ENCODE peak calls at places on chromosomes 5 and 9, in six cellular contexts. One of them, this sample, is unnamed.

GRCh38 chr9:112360047-112360804 is 19.7 kb upstream of the HSDL2 start:
- DNase-seq in H1: no peak
- DNase-seq in H9: no peak
- DNase-seq in mesenchymal stem cell: no peak
- DNase-seq in neuronal stem cell: no peak
- DNase-seq in IMR-90: peak; percentile 58
- DNase-seq in this sample: no peak

GRCh38 chr5:77569409-77569808 is 69.1 kb downstream of the OTP start:
- DNase-seq in mesenchymal stem cell: no peak
- DNase-seq in neuronal stem cell: no peak
- DNase-seq in H1: no peak
- DNase-seq in IMR-90: no peak
- DNase-seq in H9: no peak
- DNase-seq in this sample: no peak

GRCh38 chr9:68822596-68823165 is 117.6 kb downstream of the PIP5K1B start:
- DNase-seq in neuronal stem cell: no peak
- DNase-seq in mesenchymal stem cell: no peak
- DNase-seq in H1: no peak
- DNase-seq in IMR-90: no peak
- DNase-seq in H9: no peak
- DNase-seq in this sample: no peak

GRCh38 chr5:115069087-115069968 is 100.4 kb downstream of the TRIM36 start:
- DNase-seq in H1: no peak
- DNase-seq in H9: peak; percentile 64
- DNase-seq in neuronal stem cell: peak; percentile 59
- DNase-seq in IMR-90: peak; percentile 58
- DNase-seq in mesenchymal stem cell: peak; percentile 64
- DNase-seq in this sample: peak; percentile 81

GRCh38 chr5:145937432-145938250 is 1.3 kb downstream of the SH3RF2 start:
- DNase-seq in mesenchymal stem cell: peak; percentile 34
- DNase-seq in IMR-90: peak; percentile 51
- DNase-seq in H9: peak; percentile 56
- DNase-seq in H1: peak; percentile 13
- DNase-seq in neuronal stem cell: no peak
- DNase-seq in this sample: peak; percentile 47

GRCh38 chr5:78597068-78597857 is 51.3 kb downstream of the LHFPL2 start:
- DNase-seq in IMR-90: peak; percentile 97
- DNase-seq in mesenchymal stem cell: peak; percentile 86
- DNase-seq in H9: no peak
- DNase-seq in H1: no peak
- DNase-seq in neuronal stem cell: no peak
- DNase-seq in this sample: peak; percentile 30

GRCh38 chr5:10988637-10989036 is 227.6 kb upstream of the DAP start:
- DNase-seq in IMR-90: no peak
- DNase-seq in H9: no peak
- DNase-seq in mesenchymal stem cell: no peak
- DNase-seq in H1: no peak
- DNase-seq in neuronal stem cell: no peak
- DNase-seq in this sample: no peak

GRCh38 chr5:10090074-10090473 is 159.6 kb downstream of the ATPSCKMT start:
- DNase-seq in neuronal stem cell: no peak
- DNase-seq in H9: no peak
- DNase-seq in IMR-90: no peak
- DNase-seq in mesenchymal stem cell: no peak
- DNase-seq in H1: no peak
- DNase-seq in this sample: no peak

GRCh38 chr9:8852301-8852864 is 1052.8 kb upstream of the DMAC1 start:
- DNase-seq in neuronal stem cell: no peak
- DNase-seq in H9: no peak
- DNase-seq in mesenchymal stem cell: no peak
- DNase-seq in H1: no peak
- DNase-seq in IMR-90: no peak
- DNase-seq in this sample: no peak

GRCh38 chr5:115430374-115430773 is 114.2 kb downstream of the FEM1C start:
- DNase-seq in neuronal stem cell: no peak
- DNase-seq in H1: no peak
- DNase-seq in mesenchymal stem cell: no peak
- DNase-seq in H9: no peak
- DNase-seq in IMR-90: no peak
- DNase-seq in this sample: no peak

GRCh38 chr5:43619911-43620310 is 16.9 kb downstream of the NNT start:
- DNase-seq in mesenchymal stem cell: no peak
- DNase-seq in H9: no peak
- DNase-seq in neuronal stem cell: no peak
- DNase-seq in H1: no peak
- DNase-seq in IMR-90: no peak
- DNase-seq in this sample: no peak

GRCh38 chr5:36664762-36665161 is 58.4 kb downstream of the SLC1A3 start:
- DNase-seq in neuronal stem cell: no peak
- DNase-seq in mesenchymal stem cell: no peak
- DNase-seq in H9: peak; percentile 58
- DNase-seq in H1: no peak
- DNase-seq in IMR-90: no peak
- DNase-seq in this sample: peak; percentile 47

GRCh38 chr5:119655081-119655480 is 25.7 kb downstream of the FAM170A start:
- DNase-seq in neuronal stem cell: no peak
- DNase-seq in IMR-90: no peak
- DNase-seq in H1: no peak
- DNase-seq in H9: no peak
- DNase-seq in mesenchymal stem cell: peak; percentile 59
- DNase-seq in this sample: peak; percentile 56

GRCh38 chr5:55667938-55668337 is 44.2 kb downstream of the SLC38A9 start:
- DNase-seq in H1: no peak
- DNase-seq in neuronal stem cell: no peak
- DNase-seq in mesenchymal stem cell: no peak
- DNase-seq in H9: no peak
- DNase-seq in IMR-90: no peak
- DNase-seq in this sample: peak; percentile 8

GRCh38 chr5:59117320-59117719 is 534.4 kb downstream of the RAB3C start:
- DNase-seq in mesenchymal stem cell: no peak
- DNase-seq in H9: no peak
- DNase-seq in neuronal stem cell: no peak
- DNase-seq in H1: no peak
- DNase-seq in IMR-90: no peak
- DNase-seq in this sample: no peak

GRCh38 chr9:101326035-101326434 is 58.8 kb downstream of the BAAT start:
- DNase-seq in H9: no peak
- DNase-seq in IMR-90: no peak
- DNase-seq in mesenchymal stem cell: no peak
- DNase-seq in H1: no peak
- DNase-seq in neuronal stem cell: no peak
- DNase-seq in this sample: no peak

GRCh38 chr9:101324245-101324804 is 60.5 kb downstream of the BAAT start:
- DNase-seq in IMR-90: no peak
- DNase-seq in H1: no peak
- DNase-seq in neuronal stem cell: no peak
- DNase-seq in H9: no peak
- DNase-seq in mesenchymal stem cell: no peak
- DNase-seq in this sample: no peak

GRCh38 chr9:101326501-101326900 is 58.3 kb downstream of the BAAT start:
- DNase-seq in H9: no peak
- DNase-seq in mesenchymal stem cell: no peak
- DNase-seq in IMR-90: no peak
- DNase-seq in neuronal stem cell: no peak
- DNase-seq in H1: no peak
- DNase-seq in this sample: no peak

GRCh38 chr9:101323129-101323528 is 61.7 kb downstream of the BAAT start:
- DNase-seq in mesenchymal stem cell: no peak
- DNase-seq in H1: no peak
- DNase-seq in H9: no peak
- DNase-seq in neuronal stem cell: no peak
- DNase-seq in IMR-90: no peak
- DNase-seq in this sample: no peak

GRCh38 chr9:101325053-101325452 is 59.8 kb downstream of the BAAT start:
- DNase-seq in mesenchymal stem cell: no peak
- DNase-seq in neuronal stem cell: no peak
- DNase-seq in H9: no peak
- DNase-seq in IMR-90: no peak
- DNase-seq in H1: no peak
- DNase-seq in this sample: no peak
- H3K14ac ChIP-seq in mesenchymal stem cell: no peak overlapping the region
- H3K14ac ChIP-seq in neuronal stem cell: no peak overlapping the region
- H3K14ac ChIP-seq in H9: no peak overlapping the region
- H3K14ac ChIP-seq in IMR-90: no peak overlapping the region
- H3K14ac ChIP-seq in H1: no peak overlapping the region
- H3K14ac ChIP-seq in this sample: no peak overlapping the region

GRCh38 chr5:32170303-32171170 is 3.6 kb downstream of the GOLPH3 start:
- DNase-seq in IMR-90: peak; percentile 93
- DNase-seq in mesenchymal stem cell: peak; percentile 46
- DNase-seq in H9: no peak
- DNase-seq in H1: no peak
- DNase-seq in neuronal stem cell: no peak
- DNase-seq in this sample: peak; percentile 70

GRCh38 chr5:32172908-32173393 is 1.2 kb downstream of the GOLPH3 start:
- DNase-seq in H1: no peak
- DNase-seq in mesenchymal stem cell: peak; percentile 41
- DNase-seq in neuronal stem cell: no peak
- DNase-seq in IMR-90: no peak
- DNase-seq in H9: no peak
- DNase-seq in this sample: peak; percentile 21

GRCh38 chr5:32168460-32169033 is 5.6 kb downstream of the GOLPH3 start:
- DNase-seq in IMR-90: no peak
- DNase-seq in mesenchymal stem cell: no peak
- DNase-seq in neuronal stem cell: no peak
- DNase-seq in H1: no peak
- DNase-seq in H9: no peak
- DNase-seq in this sample: no peak

GRCh38 chr5:32173394-32174010 is 617 bp downstream of the GOLPH3 start:
- DNase-seq in IMR-90: peak; percentile 52
- DNase-seq in neuronal stem cell: no peak
- DNase-seq in H9: peak; percentile 70
- DNase-seq in H1: no peak
- DNase-seq in mesenchymal stem cell: peak; percentile 67
- DNase-seq in this sample: peak; percentile 79

GRCh38 chr5:32174011-32174866 is at the start of gene GOLPH3:
- DNase-seq in H1: peak; percentile 62
- DNase-seq in neuronal stem cell: peak; percentile 89
- DNase-seq in mesenchymal stem cell: peak; percentile 92
- DNase-seq in IMR-90: peak; percentile 83
- DNase-seq in H9: peak; percentile 93
- DNase-seq in this sample: peak; percentile 90
- H3K23ac ChIP-seq in H1: no peak within 1 kb of the TSS
- H3K23ac ChIP-seq in neuronal stem cell: peak within 1 kb of the TSS; percentile 99
- H3K23ac ChIP-seq in mesenchymal stem cell: peak within 1 kb of the TSS; percentile 98
- H3K23ac ChIP-seq in IMR-90: peak within 1 kb of the TSS; percentile 87
- H3K23ac ChIP-seq in H9: no peak within 1 kb of the TSS
- H3K23ac ChIP-seq in this sample: no peak within 1 kb of the TSS

GRCh38 chr5:180315762-180316212 is 23.9 kb upstream of the MAPK9 start:
- DNase-seq in mesenchymal stem cell: peak; percentile 50
- DNase-seq in H9: peak; percentile 74
- DNase-seq in H1: no peak
- DNase-seq in IMR-90: peak; percentile 35
- DNase-seq in neuronal stem cell: peak; percentile 37
- DNase-seq in this sample: peak; percentile 69
- H3K14ac ChIP-seq in mesenchymal stem cell: no peak overlapping the region
- H3K14ac ChIP-seq in H9: no peak overlapping the region
- H3K14ac ChIP-seq in H1: no peak overlapping the region
- H3K14ac ChIP-seq in IMR-90: no peak overlapping the region
- H3K14ac ChIP-seq in neuronal stem cell: no peak overlapping the region
- H3K14ac ChIP-seq in this sample: no peak overlapping the region

GRCh38 chr5:172284275-172284971 is 859 bp upstream of the UBTD2 start:
- DNase-seq in neuronal stem cell: no peak
- DNase-seq in H9: no peak
- DNase-seq in H1: no peak
- DNase-seq in IMR-90: no peak
- DNase-seq in mesenchymal stem cell: no peak
- DNase-seq in this sample: peak; percentile 19
- H3K23ac ChIP-seq in neuronal stem cell: no peak overlapping the region
- H3K23ac ChIP-seq in H9: no peak overlapping the region
- H3K23ac ChIP-seq in H1: no peak overlapping the region
- H3K23ac ChIP-seq in IMR-90: peak overlapping the region; percentile 98
- H3K23ac ChIP-seq in mesenchymal stem cell: peak overlapping the region; percentile 72
- H3K23ac ChIP-seq in this sample: no peak overlapping the region

GRCh38 chr5:150368526-150368925 is 11.0 kb downstream of the TCOF1 start:
- DNase-seq in IMR-90: no peak
- DNase-seq in H9: no peak
- DNase-seq in neuronal stem cell: no peak
- DNase-seq in mesenchymal stem cell: no peak
- DNase-seq in H1: no peak
- DNase-seq in this sample: no peak

GRCh38 chr5:150361301-150361700 is 3.8 kb downstream of the TCOF1 start:
- DNase-seq in neuronal stem cell: no peak
- DNase-seq in IMR-90: no peak
- DNase-seq in mesenchymal stem cell: no peak
- DNase-seq in H9: no peak
- DNase-seq in H1: no peak
- DNase-seq in this sample: no peak

GRCh38 chr5:150363185-150363584 is 5.7 kb downstream of the TCOF1 start:
- DNase-seq in H9: no peak
- DNase-seq in H1: no peak
- DNase-seq in neuronal stem cell: no peak
- DNase-seq in mesenchymal stem cell: no peak
- DNase-seq in IMR-90: no peak
- DNase-seq in this sample: no peak

GRCh38 chr5:150358261-150359095 is 981 bp downstream of the TCOF1 start:
- DNase-seq in H9: no peak
- DNase-seq in neuronal stem cell: no peak
- DNase-seq in IMR-90: peak; percentile 9
- DNase-seq in mesenchymal stem cell: no peak
- DNase-seq in H1: no peak
- DNase-seq in this sample: no peak

GRCh38 chr5:150364004-150364403 is 6.5 kb downstream of the TCOF1 start:
- DNase-seq in H9: no peak
- DNase-seq in H1: no peak
- DNase-seq in IMR-90: no peak
- DNase-seq in mesenchymal stem cell: no peak
- DNase-seq in neuronal stem cell: no peak
- DNase-seq in this sample: no peak
- H3K14ac ChIP-seq in H9: no peak overlapping the region
- H3K14ac ChIP-seq in H1: no peak overlapping the region
- H3K14ac ChIP-seq in IMR-90: no peak overlapping the region
- H3K14ac ChIP-seq in mesenchymal stem cell: no peak overlapping the region
- H3K14ac ChIP-seq in neuronal stem cell: no peak overlapping the region
- H3K14ac ChIP-seq in this sample: no peak overlapping the region